ENCODE peak calls at places on chromosomes 6 and 20, in nine cellular contexts. One of them, this sample, is unnamed.

GRCh38 chr6:96562886-96563285 is at the start of gene FHL5:
- DNase-seq in pancreas: no peak
- DNase-seq in coronary artery: no peak
- DNase-seq in AG10803: no peak
- DNase-seq in neural progenitor cell: no peak
- DNase-seq in heart left ventricle: no peak
- DNase-seq in vagina: no peak
- DNase-seq in PC-3: no peak
- DNase-seq in HL-60: no peak
- DNase-seq in this sample: no peak

GRCh38 chr20:63005862-63006564 is 751 bp downstream of the BHLHE23 start:
- DNase-seq in pancreas: no peak
- DNase-seq in coronary artery: no peak
- DNase-seq in AG10803: peak
- DNase-seq in neural progenitor cell: peak
- DNase-seq in heart left ventricle: no peak
- DNase-seq in vagina: no peak
- DNase-seq in PC-3: no peak
- DNase-seq in HL-60: no peak
- DNase-seq in this sample: no peak

GRCh38 chr6:87945966-87946365 is 101.7 kb upstream of the SPACA1 start:
- DNase-seq in pancreas: no peak
- DNase-seq in coronary artery: no peak
- DNase-seq in AG10803: peak
- DNase-seq in neural progenitor cell: no peak
- DNase-seq in heart left ventricle: no peak
- DNase-seq in vagina: no peak
- DNase-seq in PC-3: no peak
- DNase-seq in HL-60: no peak
- DNase-seq in this sample: no peak

GRCh38 chr6:113018351-113019151 is 671.4 kb downstream of the RFPL4B start:
- DNase-seq in pancreas: no peak
- DNase-seq in coronary artery: peak
- DNase-seq in AG10803: peak
- DNase-seq in neural progenitor cell: no peak
- DNase-seq in heart left ventricle: peak
- DNase-seq in vagina: no peak
- DNase-seq in PC-3: peak
- DNase-seq in HL-60: no peak
- DNase-seq in this sample: no peak

GRCh38 chr6:118080547-118080946 is 173.5 kb downstream of the SLC35F1 start:
- DNase-seq in pancreas: no peak
- DNase-seq in coronary artery: no peak
- DNase-seq in AG10803: no peak
- DNase-seq in neural progenitor cell: peak
- DNase-seq in heart left ventricle: no peak
- DNase-seq in vagina: no peak
- DNase-seq in PC-3: peak
- DNase-seq in HL-60: no peak
- DNase-seq in this sample: no peak

GRCh38 chr6:70575899-70576298 is 9.2 kb downstream of the SDHAF4 start:
- DNase-seq in pancreas: no peak
- DNase-seq in coronary artery: no peak
- DNase-seq in AG10803: no peak
- DNase-seq in neural progenitor cell: no peak
- DNase-seq in heart left ventricle: no peak
- DNase-seq in vagina: no peak
- DNase-seq in PC-3: no peak
- DNase-seq in HL-60: no peak
- DNase-seq in this sample: no peak

GRCh38 chr6:62150048-62150663 is 135.9 kb downstream of the KHDRBS2 start:
- DNase-seq in pancreas: no peak
- DNase-seq in coronary artery: no peak
- DNase-seq in AG10803: peak
- DNase-seq in neural progenitor cell: peak
- DNase-seq in heart left ventricle: no peak
- DNase-seq in vagina: no peak
- DNase-seq in PC-3: peak
- DNase-seq in HL-60: peak
- DNase-seq in this sample: peak

GRCh38 chr6:93088675-93089575 is 330.4 kb downstream of the EPHA7 start:
- DNase-seq in pancreas: no peak
- DNase-seq in coronary artery: no peak
- DNase-seq in AG10803: no peak
- DNase-seq in neural progenitor cell: no peak
- DNase-seq in heart left ventricle: no peak
- DNase-seq in vagina: no peak
- DNase-seq in PC-3: peak
- DNase-seq in HL-60: no peak
- DNase-seq in this sample: no peak

GRCh38 chr20:24995741-24996448 is 3.3 kb upstream of the APMAP start:
- DNase-seq in pancreas: no peak
- DNase-seq in coronary artery: peak
- DNase-seq in AG10803: no peak
- DNase-seq in neural progenitor cell: peak
- DNase-seq in heart left ventricle: no peak
- DNase-seq in vagina: peak
- DNase-seq in PC-3: peak
- DNase-seq in HL-60: no peak
- DNase-seq in this sample: no peak

GRCh38 chr20:25280574-25281535 is 33.0 kb downstream of the PYGB start:
- DNase-seq in pancreas: peak
- DNase-seq in coronary artery: no peak
- DNase-seq in AG10803: no peak
- DNase-seq in neural progenitor cell: no peak
- DNase-seq in heart left ventricle: peak
- DNase-seq in vagina: no peak
- DNase-seq in PC-3: no peak
- DNase-seq in HL-60: no peak
- DNase-seq in this sample: no peak

DNA sequence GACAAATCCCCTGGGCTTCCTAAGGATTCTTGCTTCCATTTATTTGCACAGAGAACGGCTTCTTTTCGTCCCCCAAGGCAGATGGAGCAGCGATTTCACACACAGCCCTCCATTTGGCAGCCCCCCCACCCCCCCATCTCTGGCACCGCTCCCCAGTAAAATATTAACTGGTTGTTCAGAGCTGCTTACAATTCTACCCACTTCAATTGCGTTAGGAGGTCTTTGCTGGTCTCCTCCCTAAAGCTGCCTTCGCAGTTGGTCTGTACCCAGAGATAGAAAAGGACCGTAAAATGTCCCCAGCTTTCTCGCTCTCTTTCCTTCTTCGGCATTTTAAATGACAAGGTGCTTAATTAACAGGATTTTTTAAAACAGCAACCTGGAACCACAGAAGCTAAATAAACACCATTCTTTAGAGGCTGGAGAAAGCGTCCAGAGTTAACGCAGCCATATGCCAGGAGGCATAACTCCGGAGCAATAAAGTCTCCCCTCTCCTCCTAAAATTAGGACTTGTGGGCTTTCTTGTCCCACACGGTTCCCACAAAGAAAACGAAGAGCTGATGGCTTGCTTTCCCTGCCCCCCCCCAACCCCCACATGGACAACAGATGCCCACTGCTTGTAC is 1.7 kb upstream of the ZMYND8 start:
- DNase-seq in pancreas: no peak
- DNase-seq in coronary artery: no peak
- DNase-seq in AG10803: no peak
- DNase-seq in neural progenitor cell: no peak
- DNase-seq in heart left ventricle: no peak
- DNase-seq in vagina: no peak
- DNase-seq in PC-3: no peak
- DNase-seq in HL-60: no peak
- DNase-seq in this sample: no peak
- H3K4me3 ChIP-seq in pancreas: peak
- H3K4me3 ChIP-seq in coronary artery: peak
- H3K4me3 ChIP-seq in AG10803: peak
- H3K4me3 ChIP-seq in neural progenitor cell: peak
- H3K4me3 ChIP-seq in heart left ventricle: no peak
- H3K4me3 ChIP-seq in vagina: peak
- H3K4me3 ChIP-seq in PC-3: peak
- H3K4me3 ChIP-seq in HL-60: no peak
- H3K4me3 ChIP-seq in this sample: peak

DNA sequence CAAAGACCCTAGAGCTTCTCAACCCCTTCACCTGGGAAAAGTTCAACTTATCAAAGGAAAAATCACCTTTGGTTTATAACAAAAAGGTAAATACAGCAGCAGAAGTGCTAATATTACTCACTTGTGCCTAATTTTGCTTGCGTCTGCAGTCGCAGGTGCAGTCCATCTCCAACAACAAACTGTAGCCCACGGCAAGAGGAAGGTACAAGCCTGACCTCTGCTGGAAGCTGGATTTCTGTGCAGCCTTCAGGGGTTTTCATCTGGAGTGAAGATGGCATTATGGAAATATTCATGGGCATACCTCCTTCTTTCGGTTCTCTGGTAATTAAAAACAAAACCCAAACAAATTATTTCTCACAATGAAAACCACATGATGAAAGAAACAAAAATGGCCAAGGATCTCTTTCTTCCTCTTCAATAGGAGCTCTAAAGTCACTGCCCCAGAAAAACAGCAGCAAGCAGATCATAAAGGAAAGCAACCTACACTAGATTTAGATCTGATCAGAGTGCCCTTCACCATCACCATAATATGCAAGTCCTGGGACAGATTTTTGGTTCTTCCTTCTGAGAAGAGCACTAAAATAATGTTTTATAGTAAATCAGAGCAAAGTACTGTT is 7.8 kb downstream of the UBE3D start:
- DNase-seq in pancreas: no peak
- DNase-seq in coronary artery: no peak
- DNase-seq in AG10803: peak
- DNase-seq in neural progenitor cell: peak
- DNase-seq in heart left ventricle: no peak
- DNase-seq in vagina: no peak
- DNase-seq in PC-3: peak
- DNase-seq in HL-60: peak
- DNase-seq in this sample: peak
- TF ChIP-seq CTCF in pancreas: peak
- TF ChIP-seq CTCF in coronary artery: no peak
- TF ChIP-seq CTCF in AG10803: peak
- TF ChIP-seq CTCF in neural progenitor cell: peak
- TF ChIP-seq CTCF in heart left ventricle: peak
- TF ChIP-seq CTCF in vagina: peak
- TF ChIP-seq CTCF in PC-3: peak
- TF ChIP-seq CTCF in HL-60: peak
- TF ChIP-seq CTCF in this sample: peak

GRCh38 chr6:30461055-30461454 is 28.3 kb upstream of the HLA-E start:
- DNase-seq in pancreas: no peak
- DNase-seq in coronary artery: peak
- DNase-seq in AG10803: no peak
- DNase-seq in neural progenitor cell: no peak
- DNase-seq in heart left ventricle: no peak
- DNase-seq in vagina: no peak
- DNase-seq in PC-3: no peak
- DNase-seq in HL-60: no peak
- DNase-seq in this sample: no peak

GRCh38 chr6:30463242-30463641 is 26.1 kb upstream of the HLA-E start:
- DNase-seq in pancreas: no peak
- DNase-seq in coronary artery: peak
- DNase-seq in AG10803: no peak
- DNase-seq in neural progenitor cell: no peak
- DNase-seq in heart left ventricle: no peak
- DNase-seq in vagina: no peak
- DNase-seq in PC-3: no peak
- DNase-seq in HL-60: peak
- DNase-seq in this sample: no peak

GRCh38 chr6:30462482-30462881 is 26.8 kb upstream of the HLA-E start:
- DNase-seq in pancreas: no peak
- DNase-seq in coronary artery: no peak
- DNase-seq in AG10803: no peak
- DNase-seq in neural progenitor cell: no peak
- DNase-seq in heart left ventricle: no peak
- DNase-seq in vagina: no peak
- DNase-seq in PC-3: no peak
- DNase-seq in HL-60: no peak
- DNase-seq in this sample: no peak

GRCh38 chr6:30463651-30464618 is 25.4 kb upstream of the HLA-E start:
- DNase-seq in pancreas: no peak
- DNase-seq in coronary artery: peak
- DNase-seq in AG10803: peak
- DNase-seq in neural progenitor cell: no peak
- DNase-seq in heart left ventricle: peak
- DNase-seq in vagina: no peak
- DNase-seq in PC-3: peak
- DNase-seq in HL-60: peak
- DNase-seq in this sample: peak

DNA sequence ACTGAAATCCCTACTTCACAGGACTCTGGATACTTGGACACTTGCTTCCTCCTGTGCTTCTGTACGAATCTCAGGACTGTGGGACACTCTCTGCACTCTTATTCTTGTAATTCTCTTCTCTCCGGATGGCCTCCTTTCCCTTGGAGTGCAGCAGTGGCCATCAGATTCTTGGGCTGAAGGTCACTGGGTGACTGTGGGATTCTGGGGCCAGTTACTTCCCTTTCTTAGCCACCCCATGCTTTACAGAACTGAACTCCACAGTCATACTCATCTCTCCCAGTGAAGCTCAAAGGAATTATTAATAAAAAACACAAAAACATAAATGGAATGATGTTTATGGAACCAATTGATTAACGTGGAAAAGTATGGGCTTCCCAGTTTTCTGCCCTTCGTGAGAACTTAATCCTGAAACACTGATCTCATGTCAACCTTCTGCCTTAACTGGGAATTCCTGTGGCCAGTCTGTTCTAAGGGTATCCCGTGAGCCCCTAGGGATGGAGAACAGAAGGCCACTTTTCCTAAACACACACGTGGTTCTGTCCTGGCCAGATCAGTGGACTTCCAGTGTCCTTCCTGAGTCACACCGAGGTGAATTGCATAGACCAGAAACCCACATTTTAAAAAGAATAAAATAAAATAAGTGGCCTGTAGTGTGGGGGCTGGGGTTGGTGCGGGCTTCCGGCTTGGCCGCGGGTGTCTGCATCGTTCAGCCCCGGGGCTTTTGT is 23.6 kb upstream of the HLA-E start:
- DNase-seq in pancreas: no peak
- DNase-seq in coronary artery: no peak
- DNase-seq in AG10803: no peak
- DNase-seq in neural progenitor cell: no peak
- DNase-seq in heart left ventricle: no peak
- DNase-seq in vagina: no peak
- DNase-seq in PC-3: no peak
- DNase-seq in HL-60: no peak
- DNase-seq in this sample: no peak
- H3K4me3 ChIP-seq in pancreas: peak
- H3K4me3 ChIP-seq in coronary artery: peak
- H3K4me3 ChIP-seq in AG10803: no peak
- H3K4me3 ChIP-seq in neural progenitor cell: no peak
- H3K4me3 ChIP-seq in heart left ventricle: peak
- H3K4me3 ChIP-seq in vagina: peak
- H3K4me3 ChIP-seq in PC-3: peak
- H3K4me3 ChIP-seq in HL-60: no peak
- H3K4me3 ChIP-seq in this sample: no peak

GRCh38 chr6:159045826-159046225 is 1.0 kb upstream of the TAGAP start:
- DNase-seq in pancreas: no peak
- DNase-seq in coronary artery: no peak
- DNase-seq in AG10803: no peak
- DNase-seq in neural progenitor cell: no peak
- DNase-seq in heart left ventricle: no peak
- DNase-seq in vagina: no peak
- DNase-seq in PC-3: no peak
- DNase-seq in HL-60: no peak
- DNase-seq in this sample: no peak
- TF ChIP-seq CTCF in pancreas: no peak
- TF ChIP-seq CTCF in coronary artery: no peak
- TF ChIP-seq CTCF in AG10803: no peak
- TF ChIP-seq CTCF in neural progenitor cell: no peak
- TF ChIP-seq CTCF in heart left ventricle: no peak
- TF ChIP-seq CTCF in vagina: no peak
- TF ChIP-seq CTCF in PC-3: no peak
- TF ChIP-seq CTCF in HL-60: no peak
- TF ChIP-seq CTCF in this sample: no peak

This sample was measured in GM12865.